ENCODE peak calls at places on chromosomes 1 and 21, in five cellular contexts. H is D721Med; M is foreskin fibroblast; W is GM20000; G is CD8-positive, alpha-beta T cell. C is an unnamed sample.

GRCh38 chr1:15985611-15986272 is 9.8 kb upstream of the ZBTB17 start:
- DNase-seq in H (no peak), M (no peak), W (no peak), G (no peak), C (no peak)

GRCh38 chr1:186828612-186829542 is at the start of gene PLA2G4A:
- DNase-seq in H (no peak), M (peak; percentile 84), W (peak; percentile 32), G (no peak), C (peak; percentile 51)

GRCh38 chr1:201325678-201326060 is 42.4 kb downstream of the PKP1 start:
- DNase-seq in H (no peak), M (no peak), W (no peak), G (no peak), C (peak; percentile 18)

GRCh38 chr1:188070848-188071247 is 1242.1 kb downstream of the PLA2G4A start:
- DNase-seq in H (no peak), M (no peak), W (no peak), G (no peak), C (no peak)

GRCh38 chr1:221149676-221150075 is 270.4 kb downstream of the HLX start:
- DNase-seq in H (no peak), M (no peak), W (no peak), G (no peak), C (no peak)

GRCh38 chr21:42471716-42472330 is 24.2 kb downstream of the RSPH1 start:
- DNase-seq in H (no peak), M (no peak), W (no peak), G (no peak), C (no peak)

GRCh38 chr1:89686520-89686919 is 53.6 kb downstream of the LRRC8C start:
- DNase-seq in H (no peak), M (no peak), W (no peak), G (no peak), C (no peak)

GRCh38 chr1:22889213-22889827 is 83.3 kb downstream of the LACTBL1 start:
- DNase-seq in H (no peak), M (peak; percentile 68), W (peak; percentile 60), G (no peak), C (no peak)

GRCh38 chr1:22685675-22686074 is 25.0 kb upstream of the EPHB2 start:
- DNase-seq in H (no peak), M (no peak), W (no peak), G (no peak), C (no peak)

GRCh38 chr1:114061431-114061830 is 82.2 kb downstream of the OLFML3 start:
- DNase-seq in H (no peak), M (no peak), W (no peak), G (no peak), C (no peak)

DNA sequence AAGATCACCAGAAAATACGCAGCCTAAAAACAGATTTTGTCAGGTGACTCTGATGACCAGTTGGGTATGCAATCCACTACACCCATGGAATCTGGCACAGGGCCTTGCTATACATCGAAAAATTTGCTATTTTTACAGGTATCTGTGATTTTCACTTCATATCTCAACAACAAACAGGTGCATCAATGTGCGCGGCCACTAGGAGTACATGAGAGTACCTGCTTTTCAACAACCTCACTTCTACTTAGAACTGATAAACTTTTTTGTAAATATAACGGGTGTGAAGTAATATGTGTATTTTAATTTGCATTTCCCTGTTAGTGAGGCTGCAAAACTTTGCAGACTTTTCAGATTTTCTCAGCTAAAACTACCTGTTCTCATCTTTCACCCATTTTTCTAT is 80.8 kb downstream of the SLC45A1 start:
- DNase-seq in H (no peak), M (no peak), W (no peak), G (no peak), C (no peak)
- TF ChIP-seq CTCF in H (no peak), M (no peak), W (no peak), G (no peak), C (no peak)

GRCh38 chr1:222547260-222547614 is 667 bp downstream of the HHIPL2 start:
- DNase-seq in H (no peak), M (no peak), W (no peak), G (no peak), C (no peak)
- TF ChIP-seq CTCF in H (no peak), M (no peak), W (no peak), G (no peak), C (no peak)

DNA sequence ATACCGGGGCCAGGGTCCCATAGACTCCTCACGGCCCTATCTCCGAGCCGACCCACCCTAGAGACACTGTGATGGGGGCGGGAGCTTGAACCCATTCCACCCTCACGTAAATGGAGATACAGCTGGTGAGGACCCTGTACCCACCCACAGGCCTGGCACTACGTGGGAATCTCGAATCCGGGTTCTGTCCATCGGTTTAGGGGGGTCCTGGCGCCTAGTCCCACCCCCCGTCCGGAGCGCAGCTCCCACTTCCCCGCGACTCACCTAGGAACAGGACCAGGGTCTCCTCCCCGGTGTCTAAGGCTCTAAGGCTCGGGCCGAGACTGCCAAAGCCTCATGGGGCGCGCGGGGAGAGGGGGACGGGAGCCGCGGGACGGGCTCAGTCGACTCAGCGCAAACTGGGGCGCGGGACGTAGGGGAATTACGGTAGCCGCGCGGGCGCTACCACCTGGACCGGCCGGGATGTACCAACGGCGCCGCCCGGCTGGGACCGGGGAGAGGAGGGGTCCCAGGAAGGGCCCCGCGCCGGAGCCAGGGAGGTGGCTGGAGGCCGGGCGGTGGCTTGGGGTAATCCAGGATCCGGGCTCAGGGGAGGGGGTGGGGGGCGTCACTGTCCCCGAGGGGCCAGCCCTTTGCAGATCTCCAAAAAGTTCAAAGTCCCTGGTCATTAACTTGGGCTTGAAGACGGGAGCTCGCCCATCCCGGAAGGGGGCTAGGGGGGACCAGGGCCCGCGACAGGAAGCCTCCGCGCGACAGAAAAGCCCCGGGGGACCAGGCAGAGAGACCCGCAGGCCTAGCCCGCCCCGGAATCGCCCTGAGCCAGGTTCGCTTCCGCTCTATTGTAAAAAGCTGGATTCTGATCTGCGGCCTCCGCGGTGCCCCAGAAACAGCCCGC is 1.0 kb downstream of the PLEKHG5 start:
- DNase-seq in H (peak; percentile 36), M (peak; percentile 92), W (peak; percentile 80), G (peak; percentile 49), C (no peak)
- TF ChIP-seq CTCF in H (no peak), M (no peak), W (no peak), G (peak; percentile 66), C (peak; percentile 37)

GRCh38 chr1:65253800-65254319 is 55.5 kb upstream of the DNAJC6 start:
- DNase-seq in H (no peak), M (no peak), W (no peak), G (no peak), C (no peak)

GRCh38 chr1:65250826-65251225 is 58.5 kb upstream of the DNAJC6 start:
- DNase-seq in H (no peak), M (no peak), W (no peak), G (no peak), C (no peak)

GRCh38 chr1:65256860-65257719 is 52.3 kb upstream of the DNAJC6 start:
- DNase-seq in H (no peak), M (no peak), W (no peak), G (no peak), C (no peak)

GRCh38 chr1:65255088-65256050 is 54.0 kb upstream of the DNAJC6 start:
- DNase-seq in H (no peak), M (peak; percentile 48), W (no peak), G (no peak), C (no peak)

GRCh38 chr1:65254320-65255087 is 54.8 kb upstream of the DNAJC6 start:
- DNase-seq in H (peak; percentile 74), M (peak; percentile 90), W (peak; percentile 96), G (peak; percentile 86), C (peak; percentile 53)
- TF ChIP-seq CTCF in H (no peak), M (peak; percentile 26), W (no peak), G (no peak), C (no peak)

GRCh38 chr1:198054510-198054909 is 102.3 kb upstream of the NEK7 start:
- DNase-seq in H (no peak), M (no peak), W (no peak), G (no peak), C (no peak)

GRCh38 chr1:198056255-198056654 is 100.5 kb upstream of the NEK7 start:
- DNase-seq in H (no peak), M (no peak), W (no peak), G (no peak), C (no peak)
- TF ChIP-seq CTCF in H (peak; percentile 11), M (peak; percentile 8), W (peak; percentile 30), G (no peak), C (no peak)

DNA sequence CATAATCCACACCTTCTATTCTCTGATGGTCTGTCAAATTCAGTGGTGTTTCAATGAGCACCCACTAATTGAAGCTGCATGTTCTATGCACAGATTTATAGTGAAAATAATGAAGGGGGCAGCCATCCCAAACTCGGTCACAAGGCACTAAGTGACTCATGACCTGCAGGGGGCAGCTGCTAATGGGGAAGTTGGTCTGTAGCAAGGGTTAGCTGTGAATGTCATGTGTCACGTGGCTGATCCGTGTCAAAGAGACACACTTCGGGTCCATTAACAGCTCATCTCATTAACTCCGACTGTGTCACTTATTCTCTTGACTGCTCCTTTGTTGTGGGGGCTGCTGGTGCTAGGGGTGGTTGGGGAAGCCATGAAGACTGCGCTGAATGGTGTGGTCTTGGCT is 306.6 kb downstream of the PCP4 start:
- DNase-seq in H (no peak), M (no peak), W (no peak), G (no peak), C (no peak)
- TF ChIP-seq CTCF in H (no peak), M (no peak), W (no peak), G (no peak), C (no peak)

DNA sequence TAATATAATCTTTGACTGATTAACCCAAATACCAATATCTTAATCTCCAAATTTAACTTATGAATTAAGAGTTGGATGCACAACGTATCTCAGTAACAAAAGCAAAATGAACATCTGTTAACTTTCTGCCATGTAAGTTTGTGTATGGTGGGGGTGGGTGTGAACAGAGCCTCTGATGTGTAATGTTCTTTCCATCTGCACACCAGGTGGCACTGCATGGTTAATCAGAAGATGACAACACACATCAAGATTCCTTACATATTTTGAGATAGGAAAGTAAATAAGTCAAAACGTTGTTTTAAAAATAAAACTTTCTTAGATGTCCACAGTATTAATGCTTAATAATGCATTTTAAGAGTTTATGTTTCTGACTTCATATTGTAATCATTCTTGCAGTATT is 251.9 kb downstream of the DPYD start:
- DNase-seq in H (no peak), M (peak; percentile 69), W (peak; percentile 8), G (no peak), C (no peak)
- TF ChIP-seq CTCF in H (peak; percentile 46), M (no peak), W (no peak), G (no peak), C (no peak)

DNA sequence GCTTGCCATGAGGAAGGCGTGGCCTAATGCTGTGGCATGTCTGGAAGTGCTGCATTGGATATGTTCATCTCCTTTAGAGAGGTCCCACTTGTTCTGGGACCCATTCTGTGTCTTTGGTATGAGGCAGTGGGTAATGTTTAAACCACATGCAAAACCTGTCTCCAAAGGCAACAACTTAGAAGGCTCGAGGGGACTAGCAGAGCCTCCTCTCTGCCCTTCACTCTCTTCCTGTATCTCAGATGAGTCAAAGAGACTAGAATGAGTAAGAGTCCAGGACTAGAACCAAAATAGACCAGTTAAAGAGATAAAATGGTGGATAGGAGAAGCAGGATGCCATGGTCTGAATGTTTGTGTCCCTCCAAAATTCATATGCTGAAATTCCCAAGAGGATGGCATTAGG is 220.8 kb upstream of the KIAA0040 start:
- DNase-seq in H (no peak), M (no peak), W (no peak), G (no peak), C (no peak)
- TF ChIP-seq CTCF in H (no peak), M (no peak), W (no peak), G (no peak), C (no peak)

C was measured in CD14-positive monocyte.